ENCODE peak calls at places on chromosomes 16 and 17, in five cellular contexts. P is mesendoderm, J is IMR-90, M is pancreas, W is fibroblast of lung. K is an unnamed sample.

GRCh38 chr16:23907457-23907902 is 71.7 kb downstream of the PRKCB start:
- DNase-seq in P (no peak), J (no peak), W (no peak), M (no peak), K (no peak)

GRCh38 chr16:1573301-1573700 is 38.6 kb downstream of the IFT140 start:
- DNase-seq in W (no peak), J (no peak), M (no peak), P (no peak), K (no peak)

GRCh38 chr17:31269597-31269996 is 27.4 kb downstream of the OMG start:
- DNase-seq in P (peak), M (no peak), W (peak), J (peak), K (peak)

GRCh38 chr16:87464691-87465300 is 28.0 kb downstream of the ZCCHC14 start:
- DNase-seq in P (no peak), J (peak), W (peak), M (peak), K (peak)

GRCh38 chr17:46795379-46795952 is 23.0 kb downstream of the WNT3 start:
- DNase-seq in M (no peak), J (no peak), P (no peak), W (no peak), K (no peak)

GRCh38 chr16:13333336-13333735 is 431.9 kb downstream of the SHISA9 start:
- DNase-seq in P (no peak), M (no peak), J (no peak), W (no peak), K (no peak)

GRCh38 chr17:48611213-48611612 is 396 bp upstream of the HOXB7 start:
- DNase-seq in J (peak), W (no peak), P (no peak), M (no peak), K (no peak)

GRCh38 chr16:85615014-85615851 is 2.1 kb downstream of the GSE1 start:
- DNase-seq in P (peak), J (no peak), W (no peak), M (peak), K (no peak)

GRCh38 chr16:70808371-70808770 is 7.4 kb upstream of the VAC14 start:
- DNase-seq in J (no peak), W (no peak), P (no peak), M (no peak), K (no peak)

GRCh38 chr17:48134912-48135480 is 27.4 kb downstream of the SNX11 start:
- DNase-seq in J (no peak), M (no peak), W (no peak), P (peak), K (no peak)

GRCh38 chr17:55729484-55729883 is 6.8 kb upstream of the TMEM100 start:
- DNase-seq in M (no peak), J (no peak), W (no peak), P (no peak), K (no peak)

GRCh38 chr16:63363738-63364137 is 1327.5 kb upstream of the CDH8 start:
- DNase-seq in M (no peak), W (no peak), J (no peak), P (no peak), K (no peak)

GRCh38 chr17:57902117-57902799 is 52.4 kb upstream of the MRPS23 start:
- DNase-seq in W (no peak), J (no peak), M (no peak), P (no peak), K (no peak)

GRCh38 chr17:50290074-50290702 is 15.9 kb downstream of the TMEM92 start:
- DNase-seq in W (peak), P (peak), J (peak), M (peak), K (peak)

GRCh38 chr17:57739402-57740224 is 5.5 kb downstream of the CCDC182 start:
- DNase-seq in J (no peak), W (peak), M (no peak), P (peak), K (peak)

GRCh38 chr17:28897769-28898259 is 281 bp upstream of the FLOT2 start:
- DNase-seq in P (no peak), J (no peak), M (no peak), W (no peak), K (no peak)
- H3K27ac ChIP-seq in P (peak), J (peak), M (peak), W (peak), K (peak)

DNA sequence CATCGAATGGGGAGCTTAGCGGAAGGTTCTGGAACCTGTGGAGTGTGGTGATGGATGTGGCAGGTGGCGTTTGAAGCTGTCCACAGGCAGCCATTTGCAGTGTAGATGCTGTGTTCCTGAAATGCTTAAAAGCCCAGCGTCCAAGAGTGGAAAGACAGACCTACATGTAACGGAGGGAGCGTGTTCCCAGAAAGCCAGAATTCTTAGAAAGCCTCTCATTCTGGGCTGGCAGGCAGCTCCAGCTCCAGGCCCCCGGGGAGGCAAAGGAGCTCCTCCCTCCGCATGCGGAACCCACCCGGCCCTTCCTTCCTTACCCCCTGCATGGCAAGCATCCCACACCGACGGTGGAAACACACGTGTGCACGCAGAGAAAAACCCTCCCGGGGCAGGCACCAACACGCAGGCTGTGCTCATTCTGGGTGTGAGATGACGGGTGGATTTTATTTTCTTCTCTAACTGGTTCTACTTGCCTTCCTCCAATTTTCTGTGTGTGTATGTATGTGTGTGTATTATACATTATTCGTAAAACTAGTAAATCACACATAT is 22.0 kb downstream of the CARD14 start:
- DNase-seq in P (no peak), J (no peak), M (no peak), W (no peak), K (no peak)
- H3K4me3 ChIP-seq in P (no peak), J (no peak), M (no peak), W (no peak), K (no peak)

GRCh38 chr17:4195306-4195705 is 52.3 kb downstream of the CYB5D2 start:
- DNase-seq in P (no peak), W (peak), M (no peak), J (peak), K (peak)
- H3K27ac ChIP-seq in P (no peak), W (peak), M (no peak), J (no peak), K (no peak)

GRCh38 chr17:17151055-17151454 is 55.1 kb downstream of the PLD6 start:
- DNase-seq in W (peak), P (no peak), M (no peak), J (peak), K (no peak)

GRCh38 chr17:17152385-17152784 is 53.7 kb downstream of the PLD6 start:
- DNase-seq in P (no peak), M (no peak), J (no peak), W (no peak), K (no peak)

GRCh38 chr17:17153071-17153470 is 53.1 kb downstream of the PLD6 start:
- DNase-seq in J (no peak), P (no peak), W (no peak), M (no peak), K (no peak)

GRCh38 chr17:17151541-17151940 is 54.6 kb downstream of the PLD6 start:
- DNase-seq in W (no peak), M (no peak), P (no peak), J (peak), K (no peak)

GRCh38 chr17:17151962-17152361 is 54.2 kb downstream of the PLD6 start:
- DNase-seq in J (peak), M (peak), W (peak), P (no peak), K (peak)
- H3K4me3 ChIP-seq in J (no peak), M (no peak), W (no peak), P (no peak), K (no peak)

GRCh38 chr17:36001109-36001735 is at the start of gene CCL15:
- DNase-seq in J (no peak), W (no peak), M (no peak), P (no peak), K (no peak)
- H3K27ac ChIP-seq in J (no peak), W (no peak), M (no peak), P (no peak), K (no peak)

DNA sequence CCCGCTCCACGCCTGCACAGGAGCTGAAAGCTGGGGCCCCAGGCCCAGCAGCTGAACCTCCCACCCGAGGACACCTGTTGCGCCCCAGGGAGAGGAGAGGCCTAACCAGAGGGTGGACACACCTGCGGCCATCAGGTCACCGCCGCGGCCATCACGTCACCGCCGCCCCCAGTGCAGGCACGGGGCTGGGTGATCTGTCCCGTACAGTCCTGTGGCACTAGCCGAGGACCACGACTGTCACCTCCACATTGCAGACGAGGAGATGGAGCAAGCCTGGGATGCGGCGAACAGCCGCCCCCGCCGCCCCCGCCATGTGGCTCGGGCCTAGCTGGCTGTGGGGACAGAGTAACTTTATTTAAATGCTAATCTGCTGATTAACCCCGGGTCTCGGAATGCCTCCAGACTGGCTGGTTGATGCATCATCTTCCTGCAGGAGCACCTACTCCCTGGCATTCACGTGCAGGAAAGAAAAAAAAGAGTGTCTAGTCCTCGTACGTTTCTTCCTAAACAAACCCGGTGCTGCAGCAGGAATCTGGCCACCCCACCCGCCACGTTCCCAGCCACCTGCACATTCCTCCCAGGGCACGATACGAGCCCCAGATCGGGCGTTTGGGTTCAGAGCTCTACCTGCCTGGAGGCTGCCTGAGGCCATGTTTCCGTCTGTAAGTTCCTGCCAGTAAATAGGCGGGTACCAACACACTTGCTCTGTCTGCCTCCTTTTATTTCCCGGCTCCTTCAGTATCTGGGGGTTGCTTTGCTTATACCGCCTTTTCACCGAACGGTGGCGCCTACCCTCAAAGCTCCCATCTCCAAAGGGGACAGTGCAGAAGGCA is 29.9 kb downstream of the PIEZO1 start:
- DNase-seq in P (no peak), W (peak), M (no peak), J (peak), K (peak)
- H3K4me3 ChIP-seq in P (no peak), W (no peak), M (no peak), J (no peak), K (no peak)